ENCODE peak calls at places on chromosomes 2 and 18, in nine cellular contexts. C is mammary epithelial cell, A is A549, B is cardiac muscle cell, K is tibial nerve, J is gastrocnemius medialis, X is GM23338, Y is MM.1S, P is HCT116. E is an unnamed sample.

GRCh38 chr2:189254268-189254883 is 74.8 kb upstream of the COL5A2 start:
- DNase-seq in A (peak; percentile 54), B (peak; percentile 71), K (peak; percentile 52), Y (no peak), P (no peak), X (no peak), C (peak; percentile 89), J (peak; percentile 4), E (peak; percentile 34)

GRCh38 chr18:79400591-79401381 is 5.1 kb downstream of the NFATC1 start:
- DNase-seq in C (no peak), P (no peak), B (no peak), Y (no peak), A (no peak), J (no peak), K (no peak), X (no peak), E (no peak)

GRCh38 chr18:22639026-22639463 is 221.3 kb upstream of the CTAGE1 start:
- DNase-seq in P (no peak), X (no peak), K (no peak), Y (no peak), C (peak; percentile 69), B (peak; percentile 93), A (peak; percentile 80), J (no peak), E (no peak)

GRCh38 chr2:132255714-132256113 is 94.0 kb upstream of the ANKRD30BL start:
- DNase-seq in K (no peak), X (no peak), C (no peak), J (no peak), Y (no peak), P (no peak), B (no peak), A (no peak), E (no peak)

GRCh38 chr2:224925822-224926124 is 116.5 kb downstream of the DOCK10 start:
- DNase-seq in C (peak; percentile 35), K (no peak), B (no peak), A (no peak), X (no peak), J (no peak), Y (no peak), P (no peak), E (no peak)

GRCh38 chr2:112627060-112628040 is 18.4 kb upstream of the SLC20A1 start:
- DNase-seq in J (peak; percentile 18), K (peak; percentile 61), X (no peak), C (peak; percentile 96), P (no peak), B (peak; percentile 98), Y (no peak), A (peak; percentile 85), E (peak; percentile 75)

GRCh38 chr2:112597537-112598322 is 13.3 kb downstream of the CHCHD5 start:
- DNase-seq in A (no peak), Y (no peak), K (no peak), B (no peak), J (no peak), C (no peak), P (no peak), X (no peak), E (peak; percentile 1)

GRCh38 chr2:12416600-12416999 is 300.1 kb upstream of the TRIB2 start:
- DNase-seq in X (peak; percentile 14), J (no peak), A (peak; percentile 16), C (no peak), B (peak; percentile 54), Y (no peak), P (no peak), K (peak; percentile 53), E (peak; percentile 62)

GRCh38 chr18:45874501-45875184 is 49.2 kb downstream of the SIGLEC15 start:
- DNase-seq in A (no peak), P (no peak), K (no peak), B (peak; percentile 16), Y (peak; percentile 56), X (no peak), C (peak; percentile 52), J (no peak), E (no peak)

GRCh38 chr2:189249171-189249570 is 69.6 kb upstream of the COL5A2 start:
- DNase-seq in A (no peak), J (no peak), Y (no peak), P (no peak), C (peak; percentile 32), K (no peak), B (peak; percentile 58), X (no peak), E (no peak)

GRCh38 chr2:230425377-230425776 is 9.4 kb downstream of the SP100 start:
- DNase-seq in X (no peak), Y (no peak), P (no peak), K (no peak), J (no peak), C (no peak), A (no peak), B (no peak), E (no peak)

GRCh38 chr2:28736034-28736433 is 15.6 kb upstream of the PPP1CB start:
- DNase-seq in C (peak; percentile 47), K (no peak), X (no peak), Y (no peak), A (no peak), B (peak; percentile 49), J (peak; percentile 83), P (no peak), E (no peak)

GRCh38 chr2:9779572-9780264 is 63.6 kb upstream of the TAF1B start:
- DNase-seq in Y (no peak), J (no peak), C (no peak), X (no peak), K (no peak), B (no peak), P (no peak), A (no peak), E (peak; percentile 21)

GRCh38 chr2:9775999-9776685 is 67.1 kb upstream of the TAF1B start:
- DNase-seq in Y (no peak), X (no peak), C (no peak), P (no peak), J (no peak), K (no peak), A (no peak), B (no peak), E (no peak)

GRCh38 chr2:9778471-9779402 is 64.5 kb upstream of the TAF1B start:
- DNase-seq in P (no peak), K (no peak), A (no peak), B (no peak), X (no peak), Y (no peak), J (no peak), C (no peak), E (no peak)

GRCh38 chr2:9777081-9777480 is 66.2 kb upstream of the TAF1B start:
- DNase-seq in J (no peak), K (no peak), X (no peak), Y (no peak), B (no peak), A (no peak), P (no peak), C (no peak), E (no peak)

DNA sequence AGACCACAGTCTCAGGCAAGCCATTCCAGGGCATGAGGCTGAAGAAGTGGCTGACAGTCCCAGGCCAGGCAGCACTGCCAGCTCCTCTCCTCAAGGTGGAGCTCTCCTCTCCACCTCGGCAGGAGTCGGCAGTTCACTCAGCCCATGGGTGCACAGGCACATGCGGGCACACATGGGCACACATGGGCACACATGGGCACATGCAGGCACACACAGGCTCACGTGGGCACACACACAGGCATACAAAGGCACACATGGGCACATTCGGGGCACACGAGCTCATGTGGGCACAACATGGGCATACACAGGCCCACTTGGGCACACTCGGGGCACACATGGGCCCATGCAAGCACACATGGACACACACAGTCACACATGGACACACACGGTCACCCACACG is 65.3 kb upstream of the TAF1B start:
- DNase-seq in J (no peak), A (peak; percentile 45), B (no peak), C (peak; percentile 23), X (peak; percentile 50), Y (no peak), K (no peak), P (peak; percentile 28), E (no peak)
- TF ChIP-seq CTCF in J (no peak), A (peak; percentile 21), B (peak; percentile 48), C (peak; percentile 60), X (peak; percentile 77), Y (peak; percentile 28), K (no peak), P (peak; percentile 78), E (peak; percentile 21)

DNA sequence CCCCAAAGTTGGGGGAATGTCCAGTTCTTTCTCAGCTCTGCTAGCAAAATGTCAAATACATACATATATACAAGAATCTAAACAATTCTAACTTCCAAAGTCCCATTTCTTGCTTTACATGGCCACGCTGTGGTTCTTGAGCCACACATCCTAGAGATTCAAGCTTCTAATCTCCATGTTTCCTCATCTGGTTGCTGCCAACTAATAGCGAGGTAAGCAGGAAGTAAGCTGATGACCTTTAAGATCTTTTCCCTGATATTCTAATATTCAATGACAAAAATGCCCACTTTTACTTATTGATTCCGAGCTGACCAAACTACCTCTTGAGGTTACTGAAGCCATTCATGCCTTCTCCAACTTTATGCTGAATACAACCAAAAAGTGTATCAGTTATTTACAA is 3.3 kb downstream of the VPS54 start:
- DNase-seq in P (no peak), J (no peak), B (no peak), Y (no peak), A (no peak), K (no peak), C (no peak), X (no peak), E (no peak)
- H3K27ac ChIP-seq in P (no peak overlapping the region), J (no peak overlapping the region), B (no peak overlapping the region), Y (no peak overlapping the region), A (no peak overlapping the region), K (no peak overlapping the region), C (no peak overlapping the region), X (no peak overlapping the region), E (no peak overlapping the region)

GRCh38 chr2:18752667-18753422 is 163.5 kb upstream of the NT5C1B start:
- DNase-seq in Y (no peak), J (no peak), X (no peak), K (no peak), A (peak; percentile 40), C (no peak), B (peak; percentile 42), P (no peak), E (no peak)
- TF ChIP-seq CTCF in Y (peak; percentile 21), J (no peak), X (no peak), K (no peak), A (peak; percentile 28), C (no peak), B (no peak), P (peak; percentile 5), E (no peak)

DNA sequence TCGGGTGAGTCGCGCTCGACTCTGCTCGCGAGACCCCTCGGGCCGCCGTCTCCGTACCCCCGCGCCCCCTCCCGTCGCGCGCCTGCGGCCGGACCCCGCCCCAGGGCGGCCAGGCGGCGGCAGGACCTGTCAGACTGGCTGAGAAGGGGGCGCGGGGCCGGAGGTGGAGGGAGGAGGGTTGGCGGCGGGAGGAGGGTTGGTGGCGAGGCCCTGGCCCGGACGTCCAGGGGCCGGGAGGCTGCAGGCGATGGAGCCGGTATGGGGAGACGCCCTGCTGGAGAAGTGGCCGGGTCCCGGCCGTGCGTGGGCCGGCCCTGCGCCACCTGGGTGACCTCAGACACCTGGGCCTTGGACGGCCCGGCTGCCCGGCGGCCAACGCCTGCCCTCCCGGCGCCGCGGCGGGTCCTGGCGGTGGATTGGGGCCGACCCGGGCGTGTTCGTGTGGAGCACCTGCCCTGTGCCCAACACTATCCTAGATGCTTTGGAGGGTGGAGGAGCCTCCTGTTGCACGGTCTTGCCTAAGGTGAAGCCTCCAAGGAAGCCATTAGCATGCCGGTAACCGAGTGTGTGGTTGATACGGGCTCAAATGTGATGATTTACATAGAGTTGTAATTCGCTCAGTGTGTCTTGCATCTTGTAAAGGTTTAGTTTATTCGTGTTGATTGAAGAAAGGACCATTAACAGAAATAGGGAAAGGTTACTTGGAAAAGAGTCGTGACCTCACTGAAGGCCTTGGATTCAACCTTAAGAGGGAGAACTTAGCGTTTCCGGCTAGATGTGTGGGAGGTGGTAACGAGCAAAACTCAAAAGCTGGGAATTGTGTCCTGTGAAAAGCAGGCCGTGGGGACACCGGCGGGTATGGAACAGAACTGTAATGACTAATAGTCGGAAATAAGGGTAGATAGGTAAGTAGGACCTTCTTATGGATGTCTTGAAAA is 570 bp downstream of the MYL12B start:
- DNase-seq in J (no peak), X (peak; percentile 36), K (no peak), Y (peak; percentile 21), C (peak; percentile 45), P (no peak), B (peak; percentile 50), A (peak; percentile 42), E (no peak)
- H3K27ac ChIP-seq in J (peak overlapping the region; percentile 99), X (peak overlapping the region; percentile 58), K (peak overlapping the region; percentile 98), Y (peak overlapping the region; percentile 68), C (peak overlapping the region; percentile 97), P (peak overlapping the region; percentile 89), B (peak overlapping the region; percentile 99), A (peak overlapping the region; percentile 100), E (peak overlapping the region; percentile 96)